ENCODE peak calls at places on chromosomes 3 and 15, in eight cellular contexts. A is left ventricle myocardium inferior; T is activated CD4-positive, CD25-positive, alpha-beta regulatory T cell; K is mucosa of gallbladder; H is effector CD4-positive, alpha-beta T cell; I is left cardiac atrium; O is cardiac muscle cell; X is WTC11. M is an unnamed sample.

GRCh38 chr3:185253645-185254410 is at the start of gene EHHADH:
- DNase-seq in T (no peak), K (peak), X (peak), H (no peak), O (peak), I (peak), A (peak), M (peak)

GRCh38 chr3:133491481-133492059 is 81.9 kb upstream of the CDV3 start:
- DNase-seq in X (no peak), T (no peak), O (no peak), I (no peak), H (no peak), A (no peak), K (no peak), M (no peak)

GRCh38 chr15:35701402-35702046 is 155.6 kb upstream of the DPH6 start:
- DNase-seq in K (no peak), X (no peak), T (no peak), O (no peak), H (no peak), I (no peak), A (no peak), M (no peak)

GRCh38 chr15:41423979-41424659 is 7.2 kb downstream of the RTF1 start:
- DNase-seq in T (no peak), I (no peak), X (no peak), H (no peak), A (no peak), O (no peak), K (no peak), M (no peak)

GRCh38 chr15:20645956-20646355 is 104.4 kb upstream of the GOLGA6L6 start:
- DNase-seq in X (no peak), H (no peak), K (no peak), A (peak), T (no peak), O (no peak), I (peak), M (no peak)

GRCh38 chr15:69719527-69719926 is 266.9 kb downstream of the RPLP1 start:
- DNase-seq in X (no peak), T (no peak), I (no peak), O (no peak), H (peak), K (peak), A (no peak), M (no peak)

GRCh38 chr3:190424478-190425439 is 24.9 kb downstream of the TMEM207 start:
- DNase-seq in X (peak), O (peak), A (peak), K (peak), H (no peak), I (peak), T (no peak), M (peak)

GRCh38 chr3:126464494-126464893 is 11.2 kb downstream of the ZXDC start:
- DNase-seq in X (no peak), K (no peak), A (no peak), H (no peak), O (no peak), I (no peak), T (no peak), M (no peak)

GRCh38 chr15:67178569-67179210 is 75.8 kb downstream of the AAGAB start:
- DNase-seq in O (peak), X (no peak), H (no peak), A (no peak), I (no peak), T (no peak), K (peak), M (peak)

GRCh38 chr3:122310361-122310760 is 14.7 kb upstream of the CSTA start:
- DNase-seq in O (no peak), I (no peak), H (no peak), K (no peak), A (no peak), T (no peak), X (no peak), M (no peak)

GRCh38 chr15:67300266-67300914 is 45.8 kb downstream of the IQCH start:
- DNase-seq in I (no peak), X (no peak), O (no peak), T (no peak), H (no peak), A (no peak), K (no peak), M (no peak)

GRCh38 chr3:21390136-21390535 is 360.9 kb downstream of the ZNF385D start:
- DNase-seq in T (no peak), I (no peak), A (no peak), O (no peak), H (no peak), K (no peak), X (no peak), M (peak)

GRCh38 chr15:91254766-91255165 is 154.7 kb downstream of the SV2B start:
- DNase-seq in K (no peak), T (no peak), H (no peak), O (no peak), X (no peak), A (no peak), I (no peak), M (no peak)

GRCh38 chr3:192571197-192571791 is 156.0 kb downstream of the FGF12 start:
- DNase-seq in A (peak), I (peak), K (peak), T (no peak), O (no peak), H (no peak), X (no peak), M (peak)

GRCh38 chr3:184690236-184690883 is 21.5 kb downstream of the MAGEF1 start:
- DNase-seq in O (no peak), H (no peak), A (no peak), T (no peak), K (no peak), X (no peak), I (no peak), M (no peak)

GRCh38 chr3:188052966-188053340 is 101.0 kb upstream of the LPP start:
- DNase-seq in T (no peak), K (no peak), A (no peak), X (no peak), H (no peak), O (no peak), I (no peak), M (no peak)

GRCh38 chr3:37942646-37943045 is 47.9 kb upstream of the VILL start:
- DNase-seq in K (no peak), T (no peak), H (no peak), I (no peak), O (no peak), A (no peak), X (no peak), M (no peak)

GRCh38 chr15:48336940-48337339 is 5.7 kb downstream of the DUT start:
- DNase-seq in A (no peak), H (no peak), K (no peak), O (peak), X (peak), I (no peak), T (no peak), M (peak)

GRCh38 chr3:54863806-54864205 is 64.1 kb downstream of the LRTM1 start:
- DNase-seq in T (no peak), A (no peak), H (no peak), I (no peak), O (no peak), K (no peak), X (no peak), M (no peak)

GRCh38 chr3:186315581-186316354 is 46.3 kb downstream of the DGKG start:
- DNase-seq in H (no peak), A (no peak), I (no peak), O (no peak), X (no peak), T (no peak), K (no peak), M (peak)

GRCh38 chr3:187698499-187699399 is 3.6 kb downstream of the RTP2 start:
- DNase-seq in I (no peak), A (no peak), H (no peak), T (no peak), X (no peak), K (no peak), O (no peak), M (no peak)

GRCh38 chr15:65248506-65248905 is 37.2 kb upstream of the CILP start:
- DNase-seq in K (no peak), H (no peak), A (no peak), O (no peak), X (no peak), T (no peak), I (no peak), M (no peak)

GRCh38 chr15:88467935-88468528 is 524 bp downstream of the MRPS11 start:
- DNase-seq in T (no peak), O (peak), A (no peak), H (no peak), X (no peak), I (no peak), K (no peak), M (no peak)